ENCODE peak calls at places on chromosomes 13 and 19, in ten cellular contexts. R is left cardiac atrium; S is stimulated activated CD4-positive, alpha-beta T cell treated with anti-CD3 and anti-CD28 coated beads, Interleukin-1b, Interleukin-23, amount 100 ng/mL, for 1 hour; W is NCI-H2107; N is AG09319; O is heart right ventricle; U is AML-193; Z is stimulated activated naive B cell treated with anti-CD40 and anti-IgM and Interleukin-4, amounts not matched to agents 10 μg/mL and 1 μg/mL and 100 μg/mL, for 72 hours; C is SW480; T is SK-N-SH. I is an unnamed sample.
A peak's percentile ranks its signal among the peaks of the same experiment; 100 is the strongest.

GRCh38 chr19:45340232-45340898 is at the start of gene KLC3:
- DNase-seq in R (no peak), C (peak; percentile 65), U (no peak), O (no peak), S (no peak), Z (no peak), N (no peak), T (peak; percentile 70), W (no peak), I (no peak)

GRCh38 chr19:35253316-35254286 is 4.8 kb downstream of the LSR start:
- DNase-seq in S (no peak), R (no peak), O (no peak), Z (no peak), U (no peak), N (no peak), C (no peak), W (no peak), T (no peak), I (no peak)

GRCh38 chr19:47896019-47896418 is 9.9 kb upstream of the SULT2A1 start:
- DNase-seq in O (no peak), W (no peak), T (no peak), C (no peak), Z (no peak), R (no peak), U (no peak), S (no peak), N (no peak), I (no peak)

GRCh38 chr19:29909545-29909944 is 32.5 kb upstream of the URI1 start:
- DNase-seq in U (no peak), C (no peak), N (no peak), Z (no peak), R (no peak), S (no peak), T (no peak), O (no peak), W (no peak), I (no peak)

GRCh38 chr19:43934055-43934984 is 762 bp downstream of the ZNF45 start:
- DNase-seq in S (no peak), Z (no peak), T (peak; percentile 15), C (peak; percentile 20), R (no peak), N (no peak), O (no peak), W (no peak), U (no peak), I (no peak)

GRCh38 chr13:110640591-110641029 is 25.3 kb downstream of the NAXD start:
- DNase-seq in Z (no peak), C (no peak), R (no peak), T (peak; percentile 68), S (no peak), U (no peak), N (no peak), O (peak; percentile 56), W (no peak), I (no peak)

GRCh38 chr19:19463348-19464117 is 51.8 kb downstream of the TSSK6 start:
- DNase-seq in O (no peak), S (no peak), T (no peak), C (no peak), N (no peak), W (no peak), Z (no peak), R (peak; percentile 60), U (no peak), I (peak; percentile 43)

GRCh38 chr19:38417544-38418506 is 8.2 kb downstream of the RASGRP4 start:
- DNase-seq in R (peak; percentile 72), N (no peak), C (peak; percentile 87), T (no peak), U (peak; percentile 71), Z (peak; percentile 58), W (no peak), S (no peak), O (peak; percentile 60), I (no peak)

GRCh38 chr19:39997595-39998216 is 846 bp downstream of the ZNF546 start:
- DNase-seq in N (no peak), W (no peak), C (peak; percentile 36), R (no peak), S (no peak), O (no peak), T (peak; percentile 37), U (no peak), Z (no peak), I (no peak)

GRCh38 chr19:3668331-3669133 is 31.7 kb downstream of the PIP5K1C start:
- DNase-seq in R (peak; percentile 36), U (no peak), N (no peak), W (no peak), S (no peak), Z (no peak), T (no peak), O (no peak), C (no peak), I (no peak)